ENCODE peak calls at places on chromosome 1, in six cellular contexts. B is GM23338, K is PC-3, H is neural progenitor cell, A is hepatocyte, Q is HCT116. P is an unnamed sample.

GRCh38 chr1:183239220-183239742 is 53.2 kb downstream of the LAMC2 start:
- DNase-seq in B (no peak), K (no peak), H (no peak), A (no peak), Q (no peak), P (no peak)

GRCh38 chr1:59156031-59156430 is 140.9 kb upstream of the FGGY start:
- DNase-seq in B (no peak), K (no peak), H (no peak), A (no peak), Q (no peak), P (no peak)

GRCh38 chr1:5770981-5771765 is 221.1 kb downstream of the NPHP4 start:
- DNase-seq in B (no peak), K (no peak), H (peak; percentile 88), A (peak; percentile 62), Q (no peak), P (no peak)

GRCh38 chr1:114510235-114511047 is 562 bp downstream of the TRIM33 start:
- DNase-seq in B (peak; percentile 59), K (no peak), H (no peak), A (peak; percentile 66), Q (peak; percentile 6), P (peak; percentile 36)

GRCh38 chr1:237342730-237343129 is 300.7 kb downstream of the RYR2 start:
- DNase-seq in B (no peak), K (no peak), H (no peak), A (no peak), Q (no peak), P (no peak)

GRCh38 chr1:212728606-212729005 is 29.0 kb upstream of the BATF3 start:
- DNase-seq in B (no peak), K (no peak), H (no peak), A (peak; percentile 44), Q (no peak), P (no peak)

GRCh38 chr1:59136541-59137335 is 160.2 kb upstream of the FGGY start:
- DNase-seq in B (no peak), K (no peak), H (no peak), A (no peak), Q (no peak), P (no peak)

GRCh38 chr1:234437423-234438171 is 41.4 kb downstream of the TARBP1 start:
- DNase-seq in B (no peak), K (no peak), H (no peak), A (no peak), Q (no peak), P (no peak)

GRCh38 chr1:53470155-53470554 is 11.0 kb downstream of the DMRTB1 start:
- DNase-seq in B (peak; percentile 97), K (no peak), H (peak; percentile 96), A (peak; percentile 88), Q (peak; percentile 72), P (no peak)

GRCh38 chr1:6185635-6186382 is 5.7 kb upstream of the CHD5 start:
- DNase-seq in B (peak; percentile 80), K (peak; percentile 66), H (peak; percentile 72), A (peak; percentile 60), Q (no peak), P (no peak)

GRCh38 chr1:44421374-44422028 is 16.4 kb downstream of the RNF220 start:
- DNase-seq in B (no peak), K (no peak), H (peak; percentile 56), A (no peak), Q (no peak), P (no peak)

GRCh38 chr1:203197625-203198024 is 11.1 kb upstream of the CHI3L1 start:
- DNase-seq in B (no peak), K (no peak), H (no peak), A (peak; percentile 45), Q (no peak), P (no peak)

GRCh38 chr1:183318433-183318832 is 99.7 kb downstream of the NMNAT2 start:
- DNase-seq in B (peak; percentile 75), K (peak; percentile 60), H (peak; percentile 61), A (peak; percentile 87), Q (no peak), P (no peak)

GRCh38 chr1:174998569-174999215 is 1.1 kb upstream of the CACYBP start:
- DNase-seq in B (peak; percentile 84), K (peak; percentile 50), H (peak; percentile 77), A (peak; percentile 75), Q (peak; percentile 68), P (peak; percentile 92)

GRCh38 chr1:234743866-234744581 is 134.0 kb upstream of the IRF2BP2 start:
- DNase-seq in B (peak; percentile 73), K (no peak), H (peak; percentile 90), A (peak; percentile 20), Q (no peak), P (no peak)

GRCh38 chr1:25068829-25069228 is 138.8 kb upstream of the RUNX3 start:
- DNase-seq in B (no peak), K (no peak), H (no peak), A (no peak), Q (no peak), P (no peak)

GRCh38 chr1:110155878-110156522 is 5.7 kb downstream of the SLC6A17 start:
- DNase-seq in B (peak; percentile 76), K (peak; percentile 62), H (peak; percentile 85), A (peak; percentile 87), Q (no peak), P (peak; percentile 32)

GRCh38 chr1:209790286-209791193 is 6.2 kb upstream of the C1orf74 start:
- DNase-seq in B (no peak), K (no peak), H (no peak), A (peak; percentile 53), Q (no peak), P (no peak)

GRCh38 chr1:221203224-221204054 is 324.2 kb downstream of the HLX start:
- DNase-seq in B (peak; percentile 88), K (peak; percentile 94), H (peak; percentile 82), A (peak; percentile 84), Q (peak; percentile 54), P (peak; percentile 72)

GRCh38 chr1:89927037-89927436 is 67.9 kb upstream of the ZNF326 start:
- DNase-seq in B (no peak), K (no peak), H (no peak), A (no peak), Q (no peak), P (no peak)

GRCh38 chr1:243364866-243365265 is 109.0 kb downstream of the SDCCAG8 start:
- DNase-seq in B (no peak), K (no peak), H (no peak), A (no peak), Q (no peak), P (no peak)

GRCh38 chr1:1164701-1165451 is 8.8 kb upstream of the TTLL10 start:
- DNase-seq in B (peak; percentile 83), K (peak; percentile 82), H (peak; percentile 62), A (peak; percentile 84), Q (no peak), P (no peak)

GRCh38 chr1:78045850-78046778 is at the start of gene GIPC2:
- DNase-seq in B (peak; percentile 73), K (no peak), H (peak; percentile 65), A (peak; percentile 69), Q (no peak), P (no peak)

DNA sequence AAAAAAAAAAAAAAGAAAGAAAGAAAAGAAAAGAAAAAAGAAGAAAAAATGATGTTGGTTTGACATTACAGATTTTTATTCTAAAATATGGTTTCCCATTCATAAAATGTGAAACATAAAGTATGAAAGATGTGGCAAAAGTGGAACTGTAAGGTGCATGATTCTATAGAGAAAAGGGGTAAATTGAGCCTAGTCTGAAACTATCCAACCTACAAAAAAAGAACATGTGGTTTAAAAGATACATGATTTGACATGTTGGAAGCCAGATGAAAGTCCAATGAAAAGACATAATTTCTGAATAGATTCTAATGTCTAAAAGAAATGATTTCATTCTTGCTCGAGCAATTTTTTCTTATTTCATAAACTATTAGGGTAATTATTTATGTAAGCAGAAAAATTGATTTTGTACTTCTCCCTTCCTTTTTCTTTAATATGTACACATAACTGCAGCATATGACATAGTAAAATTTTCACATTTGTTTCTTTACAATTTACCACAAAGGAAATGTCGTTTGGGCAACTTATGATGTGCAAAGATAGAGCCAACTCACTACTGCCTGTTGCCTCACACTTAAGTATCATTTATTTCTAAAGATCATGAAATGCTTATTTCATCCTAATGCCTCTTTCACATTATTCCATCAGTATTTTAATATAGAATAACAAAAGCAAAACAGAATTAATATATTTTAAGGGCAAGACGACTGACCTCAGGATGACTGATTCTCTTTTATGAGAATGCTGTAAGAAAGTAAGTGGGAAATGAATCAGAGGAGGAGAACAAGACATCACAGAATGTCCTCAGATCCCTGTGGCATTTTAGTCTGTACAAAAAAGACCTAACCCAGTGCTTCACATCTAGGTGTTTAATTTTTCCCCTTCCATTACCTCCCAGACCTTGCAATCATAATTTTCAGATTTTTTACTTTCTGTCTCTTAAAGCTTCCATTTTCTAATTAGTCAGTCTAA is 165.8 kb upstream of the HMCN1 start:
- DNase-seq in B (no peak), K (peak; percentile 6), H (no peak), A (no peak), Q (no peak), P (peak; percentile 52)
- TF ChIP-seq CTCF in B (no peak), K (no peak), H (no peak), A (no peak), Q (no peak), P (no peak)

DNA sequence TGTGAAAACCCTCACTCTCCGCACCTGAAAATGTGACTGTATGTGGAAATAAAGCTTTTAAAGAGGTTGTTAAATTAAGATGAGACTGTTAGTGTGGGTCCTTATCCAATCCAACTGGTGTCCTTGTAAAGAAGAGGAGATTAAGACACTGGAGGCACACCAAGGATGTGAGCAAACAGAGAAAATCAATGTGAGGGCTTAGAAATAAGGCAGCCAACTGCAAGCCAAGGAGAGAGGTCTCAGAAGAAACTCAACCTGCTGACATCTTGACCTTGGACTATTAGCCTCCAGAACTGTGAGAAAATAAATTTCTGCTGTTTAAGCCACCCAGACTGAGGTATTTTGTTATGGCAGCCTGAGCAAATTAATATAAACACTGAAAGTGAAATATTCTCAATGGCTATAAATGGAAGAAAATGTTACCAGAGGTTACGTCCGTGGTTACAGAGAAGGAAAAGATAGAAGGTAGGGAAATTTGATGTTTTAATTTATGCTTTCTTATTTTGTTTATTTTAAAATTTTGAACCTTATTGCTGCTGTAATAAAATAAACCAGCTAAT is 22.4 kb upstream of the WLS start:
- DNase-seq in B (no peak), K (no peak), H (no peak), A (no peak), Q (no peak), P (peak; percentile 34)
- TF ChIP-seq EZH2phosphoT487 in B (no peak), K (no peak), H (no peak), A (no peak), Q (no peak), P (no peak)

GRCh38 chr1:156246241-156246761 is 1.6 kb downstream of the PAQR6 start:
- DNase-seq in B (peak; percentile 38), K (no peak), H (no peak), A (no peak), Q (no peak), P (no peak)
- TF ChIP-seq EZH2 in B (no peak), K (no peak), H (no peak), A (no peak), Q (no peak), P (no peak)

DNA sequence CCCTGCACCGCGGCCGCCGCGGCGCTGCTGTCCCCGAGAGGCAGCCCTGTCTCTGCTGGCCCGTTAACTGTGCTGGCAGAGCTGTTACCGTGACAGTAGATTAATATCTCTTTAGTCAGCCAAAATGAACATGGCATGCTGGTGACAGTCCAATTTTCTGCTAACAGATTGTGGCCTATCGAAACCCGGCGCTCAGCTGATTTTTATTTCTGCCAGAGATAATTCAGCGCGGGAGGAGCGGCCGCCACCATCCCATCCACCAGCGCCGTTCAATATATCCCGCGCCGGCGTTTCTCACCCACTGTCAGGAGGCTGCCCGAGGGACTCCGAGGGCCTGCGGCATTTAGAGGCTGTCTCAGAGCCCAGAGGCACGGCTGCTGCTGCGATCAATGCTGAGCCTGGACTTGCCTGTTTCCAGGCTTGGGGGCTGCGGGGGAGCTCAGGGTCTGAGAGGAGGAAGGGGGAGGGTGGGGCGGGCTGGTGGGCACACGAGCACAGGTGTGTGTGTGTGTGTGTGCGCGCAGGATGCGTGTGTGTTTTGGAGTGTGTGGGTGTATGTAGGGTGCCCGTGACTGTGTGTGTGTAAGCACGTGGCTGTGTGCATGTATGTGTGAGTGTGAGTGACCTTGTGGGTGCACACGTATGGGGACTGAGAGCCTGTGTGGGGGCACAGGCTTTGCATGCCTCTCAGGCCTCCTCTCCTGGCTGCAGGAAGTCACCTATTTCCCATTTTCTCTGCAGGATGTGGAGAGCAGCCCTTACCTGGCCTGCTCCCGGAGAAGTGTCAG is 109.7 kb upstream of the ACTRT2 start:
- DNase-seq in B (no peak), K (no peak), H (no peak), A (no peak), Q (no peak), P (no peak)
- TF ChIP-seq CTCF in B (no peak), K (no peak), H (no peak), A (no peak), Q (no peak), P (no peak)

P was measured in MM.1S.